ENCODE peak calls at places on chromosomes 12 and 14, in five cellular contexts. D is HepG2, I is A549, W is H1, A is K562. B is an unnamed sample. For H3K9me3, the result is how much of the 10 kb centered on the place peaks cover.

GRCh38 chr14:33834101-33834955 is 116.5 kb downstream of the EGLN3 start:
- DNase-seq in D (no peak), W (no peak), A (no peak), I (no peak), B (no peak)

GRCh38 chr14:54338696-54339317 is 58.0 kb upstream of the CDKN3 start:
- DNase-seq in A (no peak), I (peak), D (no peak), W (no peak), B (peak)

GRCh38 chr14:23800811-23801210 is 152.8 kb upstream of the DHRS4 start:
- DNase-seq in D (no peak), I (no peak), W (no peak), A (no peak), B (no peak)

GRCh38 chr14:94163806-94164205 is 10.3 kb upstream of the PPP4R4 start:
- DNase-seq in I (no peak), A (no peak), W (no peak), D (no peak), B (no peak)

GRCh38 chr14:24861083-24861630 is 188.8 kb downstream of the STXBP6 start:
- DNase-seq in W (no peak), D (peak), I (peak), A (no peak), B (peak)

GRCh38 chr14:57533214-57533613 is 39.6 kb upstream of the CCDC198 start:
- DNase-seq in W (no peak), A (peak), D (peak), I (peak), B (no peak)

GRCh38 chr12:124829008-124829707 is 34.5 kb downstream of the SCARB1 start:
- DNase-seq in A (peak), D (peak), I (peak), W (no peak), B (peak)

GRCh38 chr14:60266021-60266937 is 17.3 kb downstream of the PPM1A start:
- DNase-seq in I (no peak), A (peak), W (no peak), D (peak), B (no peak)

GRCh38 chr14:76143642-76144041 is 8.1 kb upstream of the GPATCH2L start:
- DNase-seq in A (no peak), W (no peak), D (no peak), I (no peak), B (no peak)

GRCh38 chr12:70628701-70629480 is 8.3 kb downstream of the PTPRB start:
- DNase-seq in W (no peak), D (no peak), A (no peak), I (no peak), B (no peak)

GRCh38 chr14:100039903-100040302 is 25.3 kb upstream of the EVL start:
- DNase-seq in I (no peak), A (no peak), W (no peak), D (no peak), B (no peak)

GRCh38 chr14:101877766-101878165 is 86.6 kb upstream of the DYNC1H1 start:
- DNase-seq in D (no peak), W (no peak), A (no peak), I (no peak), B (no peak)

GRCh38 chr12:131438874-131439273 is 272.0 kb upstream of the SFSWAP start:
- DNase-seq in W (no peak), I (no peak), A (no peak), D (peak), B (no peak)

GRCh38 chr14:52729585-52729924 is 411 bp upstream of the STYX start:
- DNase-seq in I (no peak), D (no peak), W (no peak), A (no peak), B (no peak)

GRCh38 chr14:92645841-92646478 is 102.5 kb downstream of the LGMN start:
- DNase-seq in I (no peak), A (no peak), D (no peak), W (no peak), B (peak)

GRCh38 chr14:104320611-104321086 is 182.3 kb downstream of the KIF26A start:
- DNase-seq in W (no peak), A (no peak), D (no peak), I (no peak), B (no peak)

GRCh38 chr12:68428211-68428610 is 96.0 kb upstream of the MDM1 start:
- DNase-seq in W (no peak), D (no peak), A (no peak), I (no peak), B (no peak)

GRCh38 chr12:119176267-119177055 is 2.3 kb upstream of the HSPB8 start:
- DNase-seq in D (peak), I (peak), A (no peak), W (no peak), B (peak)

GRCh38 chr14:77139540-77140342 is 1.9 kb downstream of the ZDHHC22 start:
- DNase-seq in I (peak), A (peak), W (no peak), D (peak), B (no peak)

DNA sequence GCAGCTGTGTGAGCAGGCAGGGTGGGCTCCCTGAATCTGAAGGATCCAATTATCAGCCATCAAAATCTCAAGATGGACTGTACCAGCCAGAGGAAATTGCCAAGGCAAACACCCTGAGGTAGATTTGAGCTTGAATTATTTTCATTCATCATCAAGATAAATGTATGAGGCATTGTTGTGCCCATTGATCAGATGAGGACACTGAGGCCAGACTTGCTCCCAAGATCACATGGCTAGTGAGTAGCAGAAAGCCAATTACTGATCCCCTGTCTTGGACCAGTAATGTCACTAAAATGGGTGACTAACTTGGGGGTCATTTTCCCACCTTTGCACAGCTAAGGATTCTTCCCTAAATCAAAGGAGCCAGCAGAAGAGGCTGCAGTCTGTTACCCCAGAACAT is 20.9 kb upstream of the CMKLR1 start:
- DNase-seq in W (no peak), A (no peak), I (no peak), D (no peak), B (no peak)
- H3K4me2 ChIP-seq in W (no peak), A (no peak), I (no peak), D (no peak), B (no peak)

DNA sequence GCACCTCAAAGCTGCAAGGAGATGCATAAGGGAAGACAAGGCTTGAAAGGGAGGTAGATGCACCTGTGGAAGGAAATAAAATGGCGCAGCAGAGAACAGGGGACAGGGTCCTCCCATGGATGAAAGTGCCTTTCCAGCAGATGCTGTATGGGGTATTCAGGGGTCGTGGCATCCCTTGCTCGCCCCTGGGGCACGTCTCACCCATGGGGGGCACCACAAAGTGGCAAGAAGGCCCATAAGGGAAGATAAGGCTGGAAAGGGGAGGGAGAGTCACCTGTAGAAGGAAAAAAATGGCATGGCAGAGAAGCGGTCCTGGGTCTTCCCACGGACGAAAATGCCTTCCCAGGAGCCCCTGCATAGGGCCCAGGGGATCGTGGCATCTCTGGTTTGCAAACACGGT is 265.1 kb downstream of the ALG10 start:
- DNase-seq in I (no peak), W (no peak), D (no peak), A (no peak), B (no peak)
- H3K9me3 ChIP-seq in I (under half), W (half or more), D (under half), A (under half), B (half or more)

DNA sequence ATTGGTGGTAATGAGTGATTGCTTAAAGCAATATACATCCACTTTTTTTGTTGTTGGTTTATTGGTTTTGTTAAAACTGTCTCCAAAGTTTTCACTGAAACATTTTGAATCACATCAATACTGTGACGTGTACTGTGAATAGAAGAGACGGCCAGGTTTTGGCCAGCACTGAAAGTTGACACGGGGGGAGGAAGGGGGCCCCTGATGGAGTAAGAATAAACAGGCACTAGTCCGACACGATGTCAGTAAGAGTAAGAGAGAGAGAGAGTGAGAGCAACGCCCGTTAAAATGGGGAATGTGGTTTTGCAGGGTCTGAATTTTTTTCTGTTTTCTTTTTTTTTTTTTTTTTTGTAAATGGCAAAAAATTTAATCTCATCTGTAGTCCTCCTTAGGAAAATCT is 14.7 kb downstream of the PEBP1 start:
- DNase-seq in A (no peak), W (no peak), D (no peak), I (no peak), B (no peak)
- TF ChIP-seq MAFK in A (no peak), W (no peak), D (no peak), I (no peak), B (no peak)

DNA sequence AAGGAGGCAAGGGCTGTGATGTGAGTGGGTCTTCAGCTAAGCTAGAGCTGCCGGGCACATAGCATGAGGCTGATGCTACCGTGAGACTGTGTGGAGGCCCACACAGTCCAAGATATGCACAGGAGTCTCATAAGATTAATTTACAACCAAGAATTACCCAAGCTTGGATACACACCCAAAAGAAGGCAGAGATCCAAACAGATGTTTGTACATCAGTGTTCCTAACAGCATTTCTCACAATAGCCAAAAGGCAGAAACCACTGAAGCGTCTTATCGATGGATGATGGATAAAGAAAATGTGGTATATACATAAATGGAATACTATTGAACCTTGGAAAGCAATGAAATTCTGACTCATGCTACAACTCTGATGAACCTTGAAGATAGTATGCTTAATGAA is 40.8 kb upstream of the RIC8B start:
- DNase-seq in W (no peak), A (no peak), I (no peak), D (no peak), B (no peak)
- H3K4me2 ChIP-seq in W (no peak), A (no peak), I (no peak), D (no peak), B (no peak)

DNA sequence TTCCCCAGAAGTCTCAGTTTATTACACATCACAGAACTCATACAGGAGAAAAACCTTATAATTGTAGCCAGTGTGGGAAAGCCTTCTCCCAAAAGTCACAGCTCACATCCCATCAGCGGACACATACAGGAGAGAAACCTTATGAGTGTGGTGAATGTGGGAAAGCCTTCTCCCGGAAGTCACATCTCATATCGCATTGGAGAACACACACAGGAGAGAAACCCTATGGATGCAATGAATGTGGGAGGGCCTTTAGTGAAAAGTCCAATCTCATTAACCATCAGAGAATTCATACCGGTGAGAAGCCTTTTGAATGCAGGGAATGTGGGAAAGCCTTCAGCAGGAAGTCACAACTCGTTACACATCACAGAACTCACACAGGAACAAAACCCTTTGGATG is 20.1 kb downstream of the ZNF84 start:
- DNase-seq in I (peak), W (no peak), A (no peak), D (no peak), B (peak)
- H3K9me3 ChIP-seq in I (half or more), W (half or more), A (half or more), D (half or more), B (half or more)

GRCh38 chr12:34597548-34598351 is 575.5 kb downstream of the ALG10 start:
- DNase-seq in D (no peak), W (no peak), A (peak), I (no peak), B (no peak)

GRCh38 chr12:34595749-34596733 is 573.7 kb downstream of the ALG10 start:
- DNase-seq in A (peak), W (no peak), D (no peak), I (no peak), B (no peak)

GRCh38 chr12:34591966-34592365 is 569.7 kb downstream of the ALG10 start:
- DNase-seq in D (no peak), A (no peak), W (no peak), I (no peak), B (no peak)
- TF ChIP-seq MAFK in D (no peak), A (no peak), W (no peak), I (no peak), B (no peak)

GRCh38 chr14:95502381-95502950 is 14.0 kb downstream of the SYNE3 start:
- DNase-seq in A (no peak), W (no peak), I (no peak), D (no peak), B (no peak)
- H3K4me2 ChIP-seq in A (no peak), W (no peak), I (no peak), D (no peak), B (no peak)

DNA sequence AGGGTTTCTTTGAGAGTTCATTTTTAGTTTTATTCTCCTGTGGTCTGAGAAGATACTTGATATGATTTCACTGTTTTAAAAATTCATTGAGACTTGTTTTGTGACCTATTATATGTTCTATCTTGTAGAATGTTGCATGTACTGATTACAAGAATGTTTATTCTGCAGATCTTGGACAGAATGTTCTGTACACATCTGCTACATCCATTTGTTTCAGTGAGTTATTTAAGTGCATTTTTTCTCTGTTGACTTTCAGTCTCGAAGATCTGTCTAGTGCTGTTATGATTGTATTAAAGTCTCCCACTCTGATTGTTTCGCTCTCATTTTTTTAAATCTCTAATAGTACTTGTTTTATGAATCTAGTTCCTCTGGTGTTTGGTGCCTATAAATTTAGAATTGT is 1319.8 kb downstream of the TMEM121 start:
- DNase-seq in W (no peak), I (no peak), D (no peak), A (no peak), B (no peak)
- H3K9me3 ChIP-seq in W (half or more), I (under half), D (under half), A (under half), B (under half)